ENCODE peak calls at places on chromosomes 2 and 18, in four cellular contexts. M is SJSA1, U is breast epithelium, J is brain microvascular endothelial cell. E is an unnamed sample.

GRCh38 chr2:139260052-139260430 is 479.9 kb upstream of the NXPH2 start:
- DNase-seq in M (no peak), U (no peak), J (no peak), E (no peak)

GRCh38 chr18:69956655-69957054 is 9.0 kb upstream of the CD226 start:
- DNase-seq in M (no peak), U (no peak), J (no peak), E (no peak)

GRCh38 chr18:3151379-3152264 is 68.1 kb downstream of the MYOM1 start:
- DNase-seq in M (peak; percentile 27), U (no peak), J (no peak), E (no peak)

GRCh38 chr2:227812001-227812400 is 1.6 kb upstream of the CCL20 start:
- DNase-seq in M (no peak), U (no peak), J (no peak), E (no peak)

GRCh38 chr2:239383036-239383795 is 17.6 kb downstream of the HDAC4 start:
- DNase-seq in M (no peak), U (no peak), J (no peak), E (no peak)

GRCh38 chr18:55252053-55252675 is 292.9 kb upstream of the CCDC68 start:
- DNase-seq in M (no peak), U (no peak), J (no peak), E (no peak)

GRCh38 chr18:59052965-59053960 is 86.4 kb upstream of the SEC11C start:
- DNase-seq in M (no peak), U (no peak), J (no peak), E (no peak)

GRCh38 chr2:239918749-239919148 is 106.4 kb downstream of the NDUFA10 start:
- DNase-seq in M (no peak), U (no peak), J (no peak), E (no peak)

GRCh38 chr18:36299010-36299409 is 1.5 kb downstream of the FHOD3 start:
- DNase-seq in M (no peak), U (no peak), J (no peak), E (no peak)

GRCh38 chr2:15159751-15160177 is 401.4 kb downstream of the NBAS start:
- DNase-seq in M (peak; percentile 28), U (no peak), J (peak; percentile 71), E (no peak)

GRCh38 chr2:231540017-231540416 is 9.8 kb upstream of the NMUR1 start:
- DNase-seq in M (no peak), U (no peak), J (no peak), E (no peak)

GRCh38 chr18:77136076-77136718 is 3.6 kb upstream of the MBP start:
- DNase-seq in M (no peak), U (no peak), J (no peak), E (no peak)

GRCh38 chr2:198374375-198375072 is 570.1 kb downstream of the PLCL1 start:
- DNase-seq in M (peak; percentile 62), U (no peak), J (peak; percentile 57), E (no peak)

GRCh38 chr2:185239491-185239890 is 499.1 kb upstream of the FSIP2 start:
- DNase-seq in M (no peak), U (no peak), J (no peak), E (no peak)

GRCh38 chr2:177362499-177362898 is 30.1 kb upstream of the AGPS start:
- DNase-seq in M (no peak), U (no peak), J (no peak), E (no peak)

GRCh38 chr2:43028188-43028587 is 198.2 kb downstream of the ZFP36L2 start:
- DNase-seq in M (no peak), U (no peak), J (no peak), E (no peak)

GRCh38 chr18:56576826-56577573 is 61.4 kb downstream of the TXNL1 start:
- DNase-seq in M (no peak), U (no peak), J (peak; percentile 9), E (peak; percentile 66)

GRCh38 chr2:206217162-206217561 is 57.3 kb upstream of the ZDBF2 start:
- DNase-seq in M (no peak), U (no peak), J (no peak), E (no peak)

GRCh38 chr2:14288016-14288415 is 344.5 kb upstream of the LRATD1 start:
- DNase-seq in M (no peak), U (peak; percentile 75), J (no peak), E (no peak)

GRCh38 chr2:206572725-206573124 is 69.6 kb upstream of the FAM237A start:
- DNase-seq in M (no peak), U (no peak), J (no peak), E (no peak)

GRCh38 chr2:84424152-84424551 is 34.9 kb downstream of the SUCLG1 start:
- DNase-seq in M (peak; percentile 25), U (no peak), J (no peak), E (no peak)

GRCh38 chr18:37578886-37579513 is 13.4 kb upstream of the CELF4 start:
- DNase-seq in M (peak; percentile 2), U (no peak), J (peak; percentile 17), E (no peak)

GRCh38 chr2:56444339-56444738 is 260.5 kb downstream of the CCDC85A start:
- DNase-seq in M (no peak), U (no peak), J (no peak), E (no peak)

GRCh38 chr2:18117592-18117991 is 239.1 kb downstream of the KCNS3 start:
- DNase-seq in M (peak; percentile 49), U (no peak), J (peak; percentile 67), E (no peak)

GRCh38 chr2:75200140-75200985 is 1.0 kb upstream of the TACR1 start:
- DNase-seq in M (peak; percentile 66), U (no peak), J (no peak), E (peak; percentile 64)

GRCh38 chr18:7945882-7946281 is 378.8 kb downstream of the PTPRM start:
- DNase-seq in M (peak; percentile 86), U (no peak), J (peak; percentile 93), E (no peak)

GRCh38 chr2:181946444-181947127 is 39.1 kb upstream of the PPP1R1C start:
- DNase-seq in M (no peak), U (no peak), J (no peak), E (no peak)

DNA sequence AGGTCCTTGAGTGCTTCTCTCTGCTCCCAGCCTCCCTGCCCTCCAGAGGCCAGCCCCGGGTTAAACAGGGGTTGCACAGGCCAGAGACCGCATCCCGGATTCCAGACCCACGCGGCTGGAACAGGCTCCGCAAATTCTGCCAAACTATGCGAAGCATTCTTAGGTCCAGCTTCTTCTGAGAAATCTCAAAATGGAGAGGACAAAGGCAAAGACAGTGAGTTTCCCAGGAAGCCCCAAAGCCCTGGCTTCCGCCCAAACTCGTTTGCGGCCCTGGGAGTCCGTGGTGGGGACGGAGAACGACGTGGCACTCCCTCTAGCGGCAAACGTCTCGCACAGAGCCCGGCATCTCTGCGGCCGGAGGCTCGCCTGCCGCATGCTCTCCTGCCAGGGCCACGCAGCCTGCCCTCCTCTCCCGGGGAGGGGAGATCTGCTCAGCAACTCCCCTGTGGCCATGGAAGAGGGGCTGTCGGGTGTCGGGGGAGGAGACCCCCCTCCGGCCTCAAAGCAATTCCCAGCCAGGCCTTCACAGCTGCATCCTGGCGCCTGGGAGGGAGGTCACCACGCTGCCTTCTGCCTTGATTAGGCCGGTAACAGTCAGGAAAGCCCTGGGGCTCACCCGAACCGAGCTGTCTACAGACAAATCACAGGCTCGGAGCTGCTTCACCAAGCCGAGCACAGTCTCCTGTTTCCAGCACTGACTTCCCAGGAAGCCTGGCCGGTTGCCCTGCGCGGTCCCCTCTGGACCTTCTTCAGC is 33.4 kb upstream of the KLHL29 start:
- DNase-seq in M (peak; percentile 68), U (peak; percentile 91), J (peak; percentile 78), E (peak; percentile 84)
- H3K27ac ChIP-seq in M (no peak overlapping the region), U (peak overlapping the region; percentile 90), J (no peak overlapping the region), E (peak overlapping the region; percentile 41)

DNA sequence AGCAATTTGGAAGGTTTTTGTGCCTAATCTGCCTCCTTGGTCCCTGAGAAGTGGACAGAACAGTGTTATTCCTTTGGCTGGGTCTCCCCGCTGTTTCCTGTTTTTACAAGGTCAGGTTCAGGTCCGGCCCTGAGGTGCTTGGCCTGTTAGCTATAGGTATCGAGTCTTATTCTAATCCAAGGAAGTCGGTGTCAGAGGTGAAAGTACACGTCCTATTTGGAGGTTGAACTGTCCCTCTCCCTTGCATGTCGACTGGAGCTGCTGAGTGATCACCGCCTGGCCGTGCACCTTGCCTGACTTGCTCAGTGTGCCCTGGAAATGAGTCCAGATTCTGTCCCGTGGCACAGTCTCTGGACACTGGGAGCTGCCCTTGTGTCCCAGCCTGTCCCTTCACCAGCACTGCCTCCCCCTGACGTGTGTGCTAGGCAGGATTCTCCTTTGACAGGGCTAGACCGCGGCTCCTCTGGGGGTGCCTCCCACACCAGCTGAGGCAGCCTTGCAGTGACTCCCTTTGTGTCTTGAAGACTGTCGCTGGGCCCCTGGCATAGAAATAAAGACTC is 65.7 kb upstream of the RBM44 start:
- DNase-seq in M (no peak), U (no peak), J (no peak), E (peak; percentile 73)
- H3K27ac ChIP-seq in M (no peak overlapping the region), U (peak overlapping the region; percentile 90), J (no peak overlapping the region), E (peak overlapping the region; percentile 92)

GRCh38 chr2:200199576-200200263 is 106.8 kb upstream of the SPATS2L start:
- DNase-seq in M (no peak), U (no peak), J (no peak), E (no peak)

GRCh38 chr2:200199005-200199404 is 107.5 kb upstream of the SPATS2L start:
- DNase-seq in M (no peak), U (no peak), J (no peak), E (no peak)

GRCh38 chr2:200208041-200208440 is 98.5 kb upstream of the SPATS2L start:
- DNase-seq in M (no peak), U (no peak), J (no peak), E (no peak)

GRCh38 chr2:200209030-200209429 is 97.5 kb upstream of the SPATS2L start:
- DNase-seq in M (no peak), U (no peak), J (no peak), E (no peak)

DNA sequence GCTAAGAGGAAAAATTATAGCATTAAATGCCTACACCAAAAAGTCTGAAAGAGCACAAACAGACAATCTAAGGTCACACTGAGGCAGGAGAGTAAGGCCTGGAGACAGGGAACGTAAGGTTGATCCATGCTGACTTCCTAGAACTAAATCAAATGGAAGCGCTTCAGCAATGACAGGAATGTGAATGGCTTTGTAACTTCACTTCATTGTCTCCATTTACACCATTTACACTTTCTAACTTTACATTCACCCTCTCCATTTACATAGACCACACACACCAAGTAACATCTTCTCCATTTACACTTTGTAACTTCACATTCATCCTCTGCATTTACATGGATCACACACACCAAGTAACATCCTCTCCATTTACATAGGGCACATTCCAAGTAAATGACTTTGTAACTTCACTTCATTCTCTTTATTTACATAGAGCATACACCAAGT is 103.1 kb upstream of the SPATS2L start:
- DNase-seq in M (no peak), U (no peak), J (no peak), E (no peak)
- H3K27ac ChIP-seq in M (no peak overlapping the region), U (no peak overlapping the region), J (no peak overlapping the region), E (no peak overlapping the region)

DNA sequence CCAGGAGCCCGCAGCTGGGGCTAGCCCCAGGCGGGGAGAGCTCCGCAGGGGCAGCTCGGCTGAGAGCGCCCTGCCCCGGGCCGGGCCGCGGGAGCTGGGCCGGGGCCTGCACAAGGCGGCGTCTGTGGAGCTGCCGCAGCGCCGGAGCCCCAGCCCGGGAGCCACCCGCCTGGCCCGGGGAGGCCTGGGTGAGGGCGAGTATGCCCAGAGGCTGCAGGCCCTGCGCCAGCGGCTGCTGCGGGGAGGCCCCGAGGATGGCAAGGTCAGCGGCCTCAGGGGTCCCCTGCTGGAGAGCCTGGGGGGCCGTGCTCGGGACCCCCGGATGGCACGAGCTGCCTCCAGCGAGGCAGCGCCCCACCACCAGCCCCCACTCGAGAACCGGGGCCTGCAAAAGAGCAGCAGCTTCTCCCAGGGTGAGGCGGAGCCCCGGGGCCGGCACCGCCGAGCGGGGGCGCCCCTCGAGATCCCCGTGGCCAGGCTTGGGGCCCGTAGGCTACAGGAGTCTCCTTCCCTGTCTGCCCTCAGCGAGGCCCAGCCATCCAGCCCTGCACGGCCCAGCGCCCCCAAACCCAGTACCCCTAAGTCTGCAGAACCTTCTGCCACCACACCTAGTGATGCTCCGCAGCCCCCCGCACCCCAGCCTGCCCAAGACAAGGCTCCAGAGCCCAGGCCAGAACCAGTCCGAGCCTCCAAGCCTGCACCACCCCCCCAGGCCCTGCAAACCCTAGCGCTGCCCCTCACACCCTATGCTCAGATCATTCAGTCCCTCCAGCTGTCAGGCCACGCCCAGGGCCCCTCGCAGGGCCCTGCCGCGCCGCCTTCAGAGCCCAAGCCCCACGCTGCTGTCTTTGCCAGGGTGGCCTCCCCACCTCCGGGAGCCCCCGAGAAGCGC is 15.0 kb upstream of the GMPPA start:
- DNase-seq in M (no peak), U (no peak), J (no peak), E (no peak)
- H3K27ac ChIP-seq in M (no peak overlapping the region), U (no peak overlapping the region), J (no peak overlapping the region), E (no peak overlapping the region)